ENCODE peak calls at places on chromosome 13, in eight cellular contexts. T, B, L, N, Z, E, U and M are unnamed samples.

GRCh38 chr13:52001120-52001731 is 10.0 kb downstream of the ATP7B start:
- DNase-seq in N (no peak), U (peak), E (peak), T (peak), B (no peak), Z (no peak), L (no peak), M (no peak)

GRCh38 chr13:114061047-114061446 is 71.4 kb downstream of the RASA3 start:
- DNase-seq in N (no peak), U (no peak), B (no peak), L (no peak), Z (no peak), T (no peak), E (no peak), M (no peak)

GRCh38 chr13:98794498-98794897 is 42.0 kb upstream of the SLC15A1 start:
- DNase-seq in T (no peak), Z (no peak), E (no peak), N (no peak), B (no peak), L (no peak), U (no peak), M (no peak)

GRCh38 chr13:109509154-109509905 is 277.1 kb downstream of the IRS2 start:
- DNase-seq in T (peak), U (peak), L (no peak), B (no peak), Z (no peak), N (no peak), E (peak), M (no peak)

GRCh38 chr13:22482496-22483000 is 698.2 kb upstream of the SGCG start:
- DNase-seq in U (no peak), Z (no peak), T (no peak), L (no peak), B (no peak), E (no peak), N (no peak), M (no peak)

GRCh38 chr13:29683041-29683440 is 87.6 kb upstream of the SLC7A1 start:
- DNase-seq in E (no peak), B (no peak), N (no peak), L (no peak), T (no peak), Z (no peak), U (no peak), M (no peak)

GRCh38 chr13:20654156-20654555 is 49.3 kb upstream of the IL17D start:
- DNase-seq in E (peak), L (no peak), B (no peak), Z (no peak), N (no peak), U (peak), T (peak), M (no peak)

GRCh38 chr13:44368599-44369368 is 4.8 kb upstream of the SERP2 start:
- DNase-seq in L (no peak), U (no peak), E (no peak), Z (no peak), B (no peak), T (no peak), N (no peak), M (no peak)

GRCh38 chr13:27813826-27814225 is 21.5 kb downstream of the GSX1 start:
- DNase-seq in B (no peak), U (no peak), T (no peak), Z (no peak), N (no peak), L (no peak), E (no peak), M (no peak)

GRCh38 chr13:99686944-99687382 is 185.7 kb downstream of the TM9SF2 start:
- DNase-seq in L (no peak), U (no peak), B (no peak), T (no peak), Z (no peak), N (no peak), E (no peak), M (no peak)

GRCh38 chr13:22960827-22961226 is 220.0 kb upstream of the SGCG start:
- DNase-seq in E (no peak), N (no peak), U (no peak), T (no peak), B (no peak), Z (no peak), L (no peak), M (no peak)

GRCh38 chr13:29428992-29429315 is 166.5 kb downstream of the SLC7A1 start:
- DNase-seq in L (no peak), N (no peak), T (no peak), Z (no peak), E (no peak), U (no peak), B (no peak), M (no peak)

GRCh38 chr13:103694033-103694432 is 627.8 kb upstream of the SLC10A2 start:
- DNase-seq in T (peak), N (no peak), E (no peak), B (no peak), U (no peak), L (no peak), Z (no peak), M (no peak)

GRCh38 chr13:50222569-50223332 is 207.5 kb downstream of the KCNRG start:
- DNase-seq in Z (no peak), L (no peak), U (peak), E (peak), N (peak), T (peak), B (peak), M (peak)

GRCh38 chr13:109160887-109161669 is 531.7 kb downstream of the MYO16 start:
- DNase-seq in L (no peak), T (no peak), U (no peak), N (no peak), Z (no peak), B (no peak), E (no peak), M (no peak)

GRCh38 chr13:93270769-93271753 is 44.5 kb downstream of the GPC6 start:
- DNase-seq in Z (no peak), T (peak), N (no peak), L (no peak), B (no peak), E (no peak), U (peak), M (no peak)

GRCh38 chr13:41995946-41996345 is 35.0 kb upstream of the VWA8 start:
- DNase-seq in U (peak), Z (no peak), L (no peak), B (peak), N (no peak), T (peak), E (peak), M (peak)

GRCh38 chr13:25738342-25738771 is 313.5 kb downstream of the SHISA2 start:
- DNase-seq in N (no peak), B (no peak), T (peak), U (no peak), L (no peak), E (peak), Z (no peak), M (no peak)

GRCh38 chr13:20130652-20131051 is 30.2 kb downstream of the GJA3 start:
- DNase-seq in E (no peak), Z (no peak), N (no peak), B (no peak), U (no peak), T (no peak), L (no peak), M (no peak)

GRCh38 chr13:32415019-32415418 is 12.9 kb downstream of the N4BP2L1 start:
- DNase-seq in T (peak), E (no peak), U (no peak), B (no peak), N (no peak), Z (no peak), L (no peak), M (peak)

GRCh38 chr13:43905435-43906031 is 25.8 kb downstream of the LACC1 start:
- DNase-seq in B (no peak), E (peak), L (no peak), U (peak), N (peak), T (peak), Z (peak), M (peak)

GRCh38 chr13:98365291-98365690 is 188.2 kb upstream of the RNF113B start:
- DNase-seq in T (no peak), L (no peak), Z (no peak), U (no peak), N (no peak), E (no peak), B (no peak), M (no peak)

GRCh38 chr13:20159646-20160345 is 1.1 kb downstream of the GJA3 start:
- DNase-seq in E (peak), B (no peak), L (no peak), N (no peak), Z (no peak), T (peak), U (peak), M (no peak)

GRCh38 chr13:30796833-30797601 is 61.7 kb downstream of the ALOX5AP start:
- DNase-seq in E (no peak), B (no peak), T (peak), L (no peak), N (no peak), U (peak), Z (no peak), M (peak)

GRCh38 chr13:86002921-86003488 is 203.8 kb upstream of the SLITRK6 start:
- DNase-seq in B (no peak), L (no peak), U (no peak), E (no peak), T (no peak), Z (peak), N (no peak), M (no peak)

GRCh38 chr13:50588736-50589135 is 254.8 kb downstream of the DLEU7 start:
- DNase-seq in T (no peak), L (no peak), N (no peak), B (no peak), Z (no peak), U (no peak), E (no peak), M (no peak)

GRCh38 chr13:109787135-109787954 is 962 bp upstream of the IRS2 start:
- DNase-seq in L (peak), U (peak), Z (peak), N (peak), E (no peak), B (peak), T (peak), M (peak)

GRCh38 chr13:34361528-34361927 is 543.6 kb downstream of the RFC3 start:
- DNase-seq in L (no peak), Z (no peak), B (no peak), T (no peak), U (no peak), E (no peak), N (no peak), M (no peak)

GRCh38 chr13:107299717-107300116 is 731.8 kb upstream of the ARGLU1 start:
- DNase-seq in E (no peak), B (no peak), T (no peak), L (no peak), U (no peak), N (no peak), Z (no peak), M (no peak)

GRCh38 chr13:23183292-23183691 is 2.5 kb downstream of the SGCG start:
- DNase-seq in Z (no peak), N (no peak), E (no peak), B (no peak), L (no peak), T (no peak), U (no peak), M (no peak)

GRCh38 chr13:34334984-34335661 is 517.2 kb downstream of the RFC3 start:
- DNase-seq in U (no peak), B (no peak), E (no peak), Z (no peak), N (no peak), T (no peak), L (no peak), M (no peak)

GRCh38 chr13:72304121-72304745 is 423.2 kb downstream of the MZT1 start:
- DNase-seq in N (no peak), E (peak), T (peak), U (no peak), Z (no peak), L (no peak), B (no peak), M (no peak)

GRCh38 chr13:45122941-45123340 is 2.6 kb downstream of the GTF2F2 start:
- DNase-seq in U (no peak), B (no peak), Z (no peak), E (no peak), N (no peak), T (no peak), L (no peak), M (no peak)

DNA sequence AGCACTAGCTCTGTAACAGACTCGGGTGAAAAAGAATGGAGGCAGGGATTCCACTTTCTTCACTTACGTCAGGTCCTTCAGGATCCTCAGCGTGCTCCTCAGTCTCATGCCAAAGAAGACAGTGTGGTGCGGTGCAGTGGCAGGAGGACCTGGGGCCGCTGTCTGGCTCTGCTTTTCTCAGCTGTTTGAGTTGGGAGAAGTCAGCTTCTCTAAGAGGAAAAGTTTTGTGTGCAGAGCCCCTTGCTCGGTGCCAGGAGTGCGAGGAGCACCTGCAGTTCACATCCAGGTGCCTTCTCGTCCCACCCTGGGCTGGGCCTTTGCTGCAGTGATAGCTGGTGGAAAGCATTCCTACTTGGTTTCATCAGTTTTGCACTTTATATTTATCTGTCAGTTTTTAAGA is 77.9 kb upstream of the TEX29 start:
- DNase-seq in L (no peak), U (no peak), E (no peak), B (no peak), Z (no peak), T (no peak), N (no peak), M (no peak)
- TF ChIP-seq CTCF in L (no peak), U (no peak), E (no peak), B (no peak), Z (no peak), T (no peak), N (no peak), M (no peak)

DNA sequence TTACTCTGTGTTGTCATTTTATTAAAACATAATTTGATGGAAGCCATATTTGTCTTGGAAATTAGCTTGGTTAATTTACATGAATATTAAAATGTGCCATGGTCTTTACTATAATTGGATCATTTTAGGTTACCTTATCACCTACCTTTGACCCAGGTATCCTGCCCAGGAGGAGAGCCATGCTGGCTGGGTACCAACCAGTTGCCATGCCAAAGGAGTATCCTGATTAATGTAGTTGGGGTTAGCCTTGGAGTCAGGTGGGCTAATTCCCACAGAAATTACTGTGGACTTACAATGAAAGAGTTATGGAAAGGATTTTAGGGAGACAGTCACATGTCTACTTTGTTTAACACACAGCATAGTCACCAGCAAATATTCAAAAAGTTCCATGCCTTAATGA is 32.0 kb downstream of the NDFIP2 start:
- DNase-seq in E (no peak), U (no peak), L (no peak), Z (no peak), T (no peak), N (peak), B (no peak), M (no peak)
- TF ChIP-seq CTCF in E (no peak), U (no peak), L (no peak), Z (no peak), T (no peak), N (no peak), B (no peak), M (no peak)

GRCh38 chr13:110813646-110814624 is 100.4 kb downstream of the ING1 start:
- DNase-seq in Z (no peak), B (peak), E (no peak), L (no peak), T (no peak), N (no peak), U (no peak), M (no peak)
- TF ChIP-seq CTCF in Z (peak), B (no peak), E (no peak), L (peak), T (peak), N (no peak), U (no peak), M (peak)

DNA sequence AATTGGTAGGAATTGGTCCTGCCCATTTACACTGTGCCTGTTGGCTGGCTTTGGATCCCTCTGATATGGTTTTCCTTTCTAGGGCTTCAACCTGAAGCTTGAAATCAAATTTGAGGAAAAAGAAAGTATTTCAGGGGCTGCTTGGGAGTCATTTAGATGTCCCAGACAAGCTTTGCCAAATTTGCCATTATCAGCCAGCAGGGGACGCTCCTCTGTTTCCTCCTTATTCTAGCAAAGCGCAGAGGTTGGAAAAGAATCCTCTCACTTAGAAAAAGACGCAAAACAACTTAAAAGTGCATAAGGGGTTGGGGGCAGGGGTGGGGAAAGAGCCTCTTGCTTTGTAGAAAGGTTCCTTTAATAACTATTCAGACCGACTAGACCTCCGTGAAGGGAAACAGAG is 1211.1 kb upstream of the PCDH20 start:
- DNase-seq in N (no peak), Z (no peak), L (no peak), B (no peak), E (no peak), T (peak), U (no peak), M (peak)
- TF ChIP-seq CTCF in N (no peak), Z (peak), L (peak), B (no peak), E (no peak), T (peak), U (peak), M (no peak)

DNA sequence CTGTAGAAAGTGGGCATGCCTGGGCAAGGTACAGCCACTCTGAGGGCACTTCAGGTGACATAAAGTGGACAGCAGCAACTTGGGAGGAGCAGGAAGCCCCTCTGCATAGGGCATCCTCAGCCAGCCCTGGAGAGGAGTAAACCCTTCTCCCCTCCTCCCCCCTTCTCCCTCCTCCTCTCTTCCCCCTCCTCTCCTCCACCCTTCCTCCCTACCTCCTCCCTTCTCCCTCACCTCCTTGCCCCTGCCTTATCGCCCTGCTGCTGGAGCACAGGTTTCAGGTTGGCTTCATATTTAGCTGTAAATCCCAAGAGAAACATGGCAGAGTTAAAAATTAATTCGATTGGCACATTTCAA is 30.5 kb upstream of the ATP12A start:
- DNase-seq in N (no peak), T (no peak), U (no peak), B (no peak), E (no peak), L (no peak), Z (no peak), M (no peak)
- TF ChIP-seq CTCF in N (no peak), T (no peak), U (no peak), B (no peak), E (no peak), L (no peak), Z (no peak), M (no peak)